ENCODE peak calls at places on chromosomes 12 and 14, in nine cellular contexts. C is body of pancreas, K is H9, L is left lung, A is heart left ventricle, N is AG04450, S is tibial artery, I is kidney, H is stomach. R is an unnamed sample.
A peak's percentile ranks its signal among the peaks of the same experiment; 100 is the strongest.

GRCh38 chr14:105879867-105880561 is 353.6 kb downstream of the TMEM121 start:
- DNase-seq in I (peak; percentile 70), H (peak; percentile 21), L (peak; percentile 20), C (no peak), S (peak; percentile 60), A (no peak), N (no peak), K (no peak), R (no peak)

GRCh38 chr12:82874935-82875334 is 188.2 kb downstream of the TMTC2 start:
- DNase-seq in C (no peak), L (no peak), H (no peak), K (no peak), N (peak; percentile 4), S (no peak), A (no peak), I (no peak), R (no peak)

GRCh38 chr14:77144412-77145115 is 3.0 kb upstream of the ZDHHC22 start:
- DNase-seq in N (no peak), K (no peak), L (no peak), A (no peak), C (no peak), I (no peak), S (no peak), H (no peak), R (no peak)

GRCh38 chr14:68518910-68519686 is 273.8 kb downstream of the ZFP36L1 start:
- DNase-seq in S (no peak), A (peak; percentile 58), K (no peak), N (no peak), I (no peak), L (no peak), C (peak; percentile 91), H (no peak), R (no peak)

GRCh38 chr12:77153706-77154105 is 88.3 kb upstream of the E2F7 start:
- DNase-seq in L (no peak), A (no peak), H (no peak), S (no peak), K (no peak), I (no peak), N (no peak), C (no peak), R (peak; percentile 7)

GRCh38 chr12:76085159-76085868 is 829 bp upstream of the NAP1L1 start:
- DNase-seq in S (no peak), N (no peak), H (no peak), A (no peak), C (peak; percentile 7), L (no peak), I (no peak), K (no peak), R (peak; percentile 27)

GRCh38 chr12:124524231-124524925 is 43.0 kb downstream of the NCOR2 start:
- DNase-seq in C (no peak), S (no peak), L (no peak), N (peak; percentile 41), I (peak; percentile 66), A (no peak), K (no peak), H (no peak), R (peak; percentile 81)

GRCh38 chr14:74219277-74219676 is 20.0 kb upstream of the VSX2 start:
- DNase-seq in L (no peak), A (no peak), S (no peak), C (no peak), H (no peak), N (no peak), K (no peak), I (no peak), R (no peak)

GRCh38 chr14:86168376-86168775 is 638.4 kb downstream of the FLRT2 start:
- DNase-seq in C (peak; percentile 1), L (no peak), K (no peak), N (no peak), H (no peak), I (no peak), S (no peak), A (no peak), R (no peak)

GRCh38 chr12:44829045-44829444 is 47.1 kb downstream of the NELL2 start:
- DNase-seq in H (no peak), C (no peak), I (no peak), S (no peak), N (no peak), L (no peak), A (no peak), K (no peak), R (no peak)

GRCh38 chr12:88493651-88494050 is 86.6 kb downstream of the KITLG start:
- DNase-seq in C (no peak), S (no peak), H (no peak), K (no peak), L (no peak), I (no peak), A (no peak), N (peak; percentile 84), R (no peak)

GRCh38 chr12:89179245-89179644 is 173.1 kb downstream of the DUSP6 start:
- DNase-seq in A (no peak), L (no peak), S (no peak), H (no peak), K (no peak), C (no peak), I (no peak), N (no peak), R (no peak)

GRCh38 chr12:16362550-16362949 is 15.1 kb downstream of the MGST1 start:
- DNase-seq in H (no peak), L (no peak), I (no peak), S (no peak), N (no peak), A (no peak), K (no peak), C (no peak), R (no peak)

GRCh38 chr14:75554482-75554881 is 23.9 kb upstream of the FLVCR2 start:
- DNase-seq in N (no peak), C (no peak), H (no peak), I (no peak), K (no peak), A (no peak), L (peak; percentile 25), S (no peak), R (peak; percentile 21)

GRCh38 chr12:7661741-7662140 is 4.0 kb downstream of the APOBEC1 start:
- DNase-seq in I (no peak), K (no peak), C (no peak), H (no peak), S (no peak), A (no peak), N (no peak), L (no peak), R (no peak)

GRCh38 chr12:7666595-7666994 is 887 bp upstream of the APOBEC1 start:
- DNase-seq in H (no peak), S (no peak), C (no peak), I (no peak), A (no peak), N (no peak), L (no peak), K (no peak), R (no peak)

DNA sequence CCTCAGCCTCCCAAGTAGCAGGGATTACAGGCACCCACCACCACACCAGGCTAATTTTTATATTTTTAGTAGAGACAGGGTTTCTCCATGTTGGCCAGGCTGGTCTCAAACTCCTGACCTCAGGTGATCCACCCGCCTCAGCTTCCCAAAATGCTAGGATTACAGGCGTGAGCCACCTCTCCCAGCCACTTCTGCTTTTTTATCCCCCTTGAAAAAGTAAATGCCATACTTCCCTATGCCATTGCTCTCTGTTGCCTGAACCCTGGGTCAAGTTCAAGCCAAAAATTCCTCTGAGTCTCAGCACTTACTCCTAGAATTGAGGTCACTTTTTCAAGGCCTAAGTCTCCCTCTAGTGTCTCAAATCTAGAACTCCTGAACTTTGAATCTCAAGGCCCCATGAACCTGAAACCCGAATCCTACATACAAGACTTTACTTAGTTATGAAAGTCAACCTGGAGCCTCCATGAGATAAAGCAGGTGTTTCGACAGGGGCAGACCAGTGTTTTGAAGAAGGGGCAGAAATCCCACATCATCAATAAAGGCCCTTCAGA is 1.4 kb upstream of the APOBEC1 start:
- DNase-seq in I (no peak), S (no peak), L (no peak), C (no peak), H (no peak), K (no peak), N (no peak), A (no peak), R (no peak)
- TF ChIP-seq CTCF in I (no peak), S (no peak), L (no peak), C (no peak), H (no peak), K (peak; percentile 63), N (no peak), A (no peak), R (peak; percentile 18)

DNA sequence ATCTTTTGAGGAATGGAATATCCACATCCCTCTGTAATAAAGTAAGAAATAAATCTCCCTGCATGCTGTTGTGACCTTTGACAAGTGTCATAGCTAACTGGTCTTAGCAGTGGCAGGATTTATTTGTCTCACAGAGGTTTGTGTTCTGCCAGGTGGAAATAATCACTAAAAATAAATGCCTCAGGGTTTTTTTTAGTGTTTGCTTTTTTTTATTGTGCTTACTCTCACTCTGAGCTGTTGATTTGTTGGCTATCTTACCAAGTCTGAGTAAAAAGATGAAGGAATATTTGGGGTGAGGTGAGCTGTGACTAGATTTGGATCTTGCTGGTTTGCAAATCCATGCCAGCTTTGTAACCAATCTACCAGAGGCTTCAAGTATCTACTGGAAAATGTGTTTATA is 285.4 kb downstream of the ALG10B start:
- DNase-seq in K (no peak), L (no peak), I (no peak), S (no peak), H (no peak), N (no peak), C (no peak), A (no peak), R (no peak)
- H3K27ac ChIP-seq in K (no peak overlapping the region), L (no peak overlapping the region), I (no peak overlapping the region), S (no peak overlapping the region), H (no peak overlapping the region), N (no peak overlapping the region), C (no peak overlapping the region), A (no peak overlapping the region), R (no peak overlapping the region)

DNA sequence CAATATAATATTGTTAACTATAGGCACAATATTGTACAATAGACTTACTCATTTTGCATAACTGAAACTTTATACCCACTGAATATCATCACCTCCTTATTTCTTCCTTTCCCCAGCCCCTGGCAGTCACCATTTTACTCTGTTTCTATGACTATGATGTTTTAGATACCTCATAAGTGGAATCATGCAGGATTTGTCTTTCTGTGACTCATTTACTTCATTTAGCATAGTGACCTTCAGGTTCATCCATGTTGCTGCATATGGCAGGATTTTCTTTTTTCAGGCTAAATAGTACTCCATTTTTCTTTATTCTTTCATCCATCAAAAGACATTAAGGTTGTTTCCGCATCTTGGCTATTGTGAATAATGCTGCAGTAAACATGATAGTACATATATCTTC is 18.9 kb downstream of the USP15 start:
- DNase-seq in N (no peak), K (no peak), I (no peak), C (no peak), A (no peak), L (no peak), H (no peak), S (no peak), R (no peak)
- TF ChIP-seq CTCF in N (no peak), K (no peak), I (no peak), C (no peak), A (no peak), L (no peak), H (no peak), S (no peak), R (no peak)

DNA sequence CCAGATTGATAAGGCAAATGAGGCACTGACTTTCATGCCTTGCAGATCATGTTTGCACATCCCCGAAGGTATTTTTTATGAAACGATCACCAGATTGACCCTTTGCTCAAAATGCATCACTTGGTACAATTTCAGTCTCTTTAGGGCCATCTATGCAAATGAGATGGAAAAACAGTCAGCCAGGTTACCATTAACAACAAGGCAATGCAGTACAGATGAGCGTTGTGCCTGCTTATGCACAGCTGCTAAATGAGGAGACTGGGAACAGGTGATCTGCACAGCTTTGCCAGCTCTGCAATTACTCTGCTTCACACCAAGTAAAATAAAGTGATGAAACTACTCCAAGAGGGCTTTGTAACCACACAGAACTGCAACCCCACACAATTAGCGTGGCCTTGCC is 26.1 kb upstream of the PLEKHG7 start:
- DNase-seq in I (no peak), L (no peak), S (no peak), C (no peak), N (no peak), A (no peak), K (no peak), H (no peak), R (no peak)
- H3K27ac ChIP-seq in I (no peak overlapping the region), L (no peak overlapping the region), S (no peak overlapping the region), C (no peak overlapping the region), N (no peak overlapping the region), A (no peak overlapping the region), K (no peak overlapping the region), H (no peak overlapping the region), R (no peak overlapping the region)